ENCODE peak calls at places on chromosomes 5 and 9, in seven cellular contexts. One of them, this sample, is unnamed.

GRCh38 chr5:10689391-10690081 is 71.5 kb downstream of the DAP start:
- DNase-seq in HCT116: no peak
- DNase-seq in H1: no peak
- DNase-seq in SK-N-SH: peak; percentile 60
- DNase-seq in K562: peak; percentile 69
- DNase-seq in GM12878: no peak
- DNase-seq in HepG2: no peak
- DNase-seq in this sample: peak; percentile 62

GRCh38 chr5:81393783-81394718 is at the start of gene ACOT12:
- DNase-seq in GM12878: no peak
- DNase-seq in K562: no peak
- DNase-seq in SK-N-SH: peak; percentile 73
- DNase-seq in HCT116: no peak
- DNase-seq in HepG2: no peak
- DNase-seq in H1: no peak
- DNase-seq in this sample: no peak

GRCh38 chr5:17966636-17967402 is 332.6 kb downstream of the TAF11L14 start:
- DNase-seq in HCT116: no peak
- DNase-seq in HepG2: no peak
- DNase-seq in K562: no peak
- DNase-seq in SK-N-SH: no peak
- DNase-seq in H1: no peak
- DNase-seq in GM12878: no peak
- DNase-seq in this sample: no peak

GRCh38 chr5:88952996-88953643 is 70.1 kb upstream of the MEF2C start:
- DNase-seq in H1: no peak
- DNase-seq in K562: no peak
- DNase-seq in HepG2: no peak
- DNase-seq in SK-N-SH: no peak
- DNase-seq in GM12878: no peak
- DNase-seq in HCT116: no peak
- DNase-seq in this sample: no peak

GRCh38 chr9:105193560-105193959 is 50.9 kb upstream of the SLC44A1 start:
- DNase-seq in HCT116: no peak
- DNase-seq in K562: no peak
- DNase-seq in GM12878: no peak
- DNase-seq in SK-N-SH: no peak
- DNase-seq in HepG2: no peak
- DNase-seq in H1: no peak
- DNase-seq in this sample: no peak

GRCh38 chr5:158056426-158056825 is 197.5 kb upstream of the CLINT1 start:
- DNase-seq in HepG2: no peak
- DNase-seq in H1: no peak
- DNase-seq in SK-N-SH: no peak
- DNase-seq in GM12878: no peak
- DNase-seq in K562: no peak
- DNase-seq in HCT116: no peak
- DNase-seq in this sample: no peak

GRCh38 chr9:93305497-93306020 is 121.6 kb downstream of the WNK2 start:
- DNase-seq in SK-N-SH: peak; percentile 21
- DNase-seq in HepG2: no peak
- DNase-seq in K562: no peak
- DNase-seq in HCT116: no peak
- DNase-seq in GM12878: no peak
- DNase-seq in H1: no peak
- DNase-seq in this sample: no peak

GRCh38 chr5:107108111-107108510 is 562.6 kb downstream of the EFNA5 start:
- DNase-seq in GM12878: no peak
- DNase-seq in K562: no peak
- DNase-seq in HCT116: no peak
- DNase-seq in HepG2: no peak
- DNase-seq in SK-N-SH: no peak
- DNase-seq in H1: no peak
- DNase-seq in this sample: no peak

GRCh38 chr9:138046641-138047301 is 169.2 kb downstream of the CACNA1B start:
- DNase-seq in GM12878: no peak
- DNase-seq in H1: no peak
- DNase-seq in HCT116: no peak
- DNase-seq in K562: no peak
- DNase-seq in HepG2: no peak
- DNase-seq in SK-N-SH: peak; percentile 13
- DNase-seq in this sample: no peak

GRCh38 chr5:65790371-65791163 is 68.6 kb downstream of the NLN start:
- DNase-seq in HepG2: no peak
- DNase-seq in SK-N-SH: no peak
- DNase-seq in GM12878: no peak
- DNase-seq in HCT116: no peak
- DNase-seq in K562: no peak
- DNase-seq in H1: no peak
- DNase-seq in this sample: no peak

GRCh38 chr5:147892696-147893296 is 13.5 kb downstream of the C5orf46 start:
- DNase-seq in SK-N-SH: no peak
- DNase-seq in H1: no peak
- DNase-seq in GM12878: no peak
- DNase-seq in HCT116: peak; percentile 16
- DNase-seq in HepG2: no peak
- DNase-seq in K562: no peak
- DNase-seq in this sample: peak; percentile 30

GRCh38 chr5:150409638-150410523 is 2.8 kb downstream of the CD74 start:
- DNase-seq in GM12878: peak; percentile 84
- DNase-seq in H1: peak; percentile 44
- DNase-seq in HCT116: peak; percentile 81
- DNase-seq in HepG2: peak; percentile 77
- DNase-seq in K562: peak; percentile 81
- DNase-seq in SK-N-SH: peak; percentile 91
- DNase-seq in this sample: peak; percentile 94

GRCh38 chr9:111798786-111799185 is 4.0 kb upstream of the SHOC1 start:
- DNase-seq in K562: no peak
- DNase-seq in GM12878: no peak
- DNase-seq in SK-N-SH: no peak
- DNase-seq in HCT116: no peak
- DNase-seq in H1: no peak
- DNase-seq in HepG2: no peak
- DNase-seq in this sample: no peak

GRCh38 chr5:32249668-32250067 is 63.1 kb downstream of the MTMR12 start:
- DNase-seq in GM12878: no peak
- DNase-seq in HepG2: peak; percentile 36
- DNase-seq in H1: no peak
- DNase-seq in SK-N-SH: no peak
- DNase-seq in K562: no peak
- DNase-seq in HCT116: no peak
- DNase-seq in this sample: no peak

GRCh38 chr9:18474778-18475177 is 825 bp downstream of the ADAMTSL1 start:
- DNase-seq in HCT116: no peak
- DNase-seq in K562: no peak
- DNase-seq in H1: no peak
- DNase-seq in GM12878: no peak
- DNase-seq in SK-N-SH: no peak
- DNase-seq in HepG2: no peak
- DNase-seq in this sample: no peak

GRCh38 chr9:121280715-121281613 is 13.0 kb downstream of the GSN start:
- DNase-seq in GM12878: no peak
- DNase-seq in SK-N-SH: no peak
- DNase-seq in HepG2: peak; percentile 80
- DNase-seq in K562: no peak
- DNase-seq in HCT116: no peak
- DNase-seq in H1: no peak
- DNase-seq in this sample: no peak

GRCh38 chr5:131209506-131210191 is 38.9 kb downstream of the LYRM7 start:
- DNase-seq in H1: no peak
- DNase-seq in SK-N-SH: no peak
- DNase-seq in HepG2: no peak
- DNase-seq in HCT116: no peak
- DNase-seq in K562: no peak
- DNase-seq in GM12878: peak; percentile 94
- DNase-seq in this sample: no peak

GRCh38 chr9:124757589-124757988 is 13.5 kb downstream of the NR6A1 start:
- DNase-seq in HepG2: no peak
- DNase-seq in K562: no peak
- DNase-seq in SK-N-SH: no peak
- DNase-seq in H1: no peak
- DNase-seq in GM12878: no peak
- DNase-seq in HCT116: no peak
- DNase-seq in this sample: no peak

GRCh38 chr9:136881691-136882108 is 4.6 kb upstream of the TRAF2 start:
- DNase-seq in K562: no peak
- DNase-seq in GM12878: peak; percentile 40
- DNase-seq in H1: no peak
- DNase-seq in SK-N-SH: no peak
- DNase-seq in HepG2: peak; percentile 52
- DNase-seq in HCT116: no peak
- DNase-seq in this sample: no peak

DNA sequence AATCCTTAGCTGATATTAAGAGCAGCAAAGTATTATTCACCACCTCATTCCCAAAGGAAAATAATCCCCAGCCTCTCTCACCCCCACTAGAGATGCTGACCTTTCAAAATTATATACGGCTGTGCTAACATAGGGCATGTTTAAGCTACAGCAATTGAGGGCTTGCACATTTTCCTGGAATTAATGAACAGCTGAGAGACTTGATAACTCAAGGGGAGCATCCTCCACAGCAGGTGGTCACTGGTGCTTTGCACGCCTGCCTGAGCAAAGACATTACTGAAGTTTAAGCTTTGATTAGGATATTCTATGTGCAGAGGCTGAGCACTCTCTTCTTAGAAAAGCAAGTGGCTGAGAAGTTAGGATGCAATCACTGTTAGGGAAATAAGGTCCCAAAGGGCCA is 230.9 kb downstream of the FAM114A2 start:
- DNase-seq in SK-N-SH: no peak
- DNase-seq in GM12878: no peak
- DNase-seq in HCT116: no peak
- DNase-seq in H1: no peak
- DNase-seq in HepG2: no peak
- DNase-seq in K562: no peak
- DNase-seq in this sample: no peak
- TF ChIP-seq JUND in SK-N-SH: no peak
- TF ChIP-seq JUND in GM12878: no peak
- TF ChIP-seq JUND in HCT116: no peak
- TF ChIP-seq JUND in H1: no peak
- TF ChIP-seq JUND in HepG2: no peak
- TF ChIP-seq JUND in K562: no peak
- TF ChIP-seq JUND in this sample: no peak

GRCh38 chr9:134230092-134230941 is 66.0 kb upstream of the RNU6ATAC start:
- DNase-seq in HCT116: no peak
- DNase-seq in H1: no peak
- DNase-seq in GM12878: no peak
- DNase-seq in SK-N-SH: no peak
- DNase-seq in K562: no peak
- DNase-seq in HepG2: no peak
- DNase-seq in this sample: no peak
- TF ChIP-seq JUND in HCT116: no peak
- TF ChIP-seq JUND in H1: no peak
- TF ChIP-seq JUND in GM12878: no peak
- TF ChIP-seq JUND in SK-N-SH: no peak
- TF ChIP-seq JUND in K562: no peak
- TF ChIP-seq JUND in HepG2: no peak
- TF ChIP-seq JUND in this sample: no peak

DNA sequence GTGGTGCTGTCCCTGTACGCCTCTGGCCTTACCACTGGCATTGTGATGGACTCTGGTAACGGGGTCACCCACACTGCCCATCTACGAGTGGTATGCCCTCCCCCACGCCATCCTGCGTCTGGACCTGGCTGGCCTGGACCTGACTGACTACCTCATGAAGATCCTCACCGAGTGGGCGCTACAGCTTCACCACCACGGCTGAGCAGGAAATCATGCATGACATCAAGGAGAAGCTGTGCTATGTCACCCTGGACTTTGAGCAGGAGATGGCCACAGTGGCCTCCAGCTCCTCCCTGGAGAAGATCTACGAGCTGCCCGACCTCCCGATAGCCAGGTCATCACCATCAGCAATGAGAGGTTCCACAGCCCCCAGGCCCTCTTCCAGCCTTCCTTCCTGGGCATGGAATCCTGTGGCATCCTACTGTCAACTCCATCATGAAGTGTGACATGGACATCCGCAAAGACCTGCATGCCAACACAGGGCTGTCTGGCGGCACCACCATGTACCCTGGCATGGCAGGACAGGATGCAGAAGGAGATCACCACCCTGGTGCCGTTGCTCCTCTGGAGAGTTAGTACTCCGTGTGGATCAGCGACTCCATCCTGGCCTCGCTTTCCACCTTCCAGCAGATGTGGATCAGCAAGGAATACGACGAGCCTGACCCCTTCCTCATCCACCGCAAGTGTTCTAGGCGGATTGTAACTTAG is 434.2 kb upstream of the RGMB start:
- DNase-seq in SK-N-SH: no peak
- DNase-seq in HepG2: no peak
- DNase-seq in GM12878: no peak
- DNase-seq in H1: no peak
- DNase-seq in K562: no peak
- DNase-seq in HCT116: no peak
- DNase-seq in this sample: no peak
- TF ChIP-seq JUND in SK-N-SH: no peak
- TF ChIP-seq JUND in HepG2: no peak
- TF ChIP-seq JUND in GM12878: no peak
- TF ChIP-seq JUND in H1: no peak
- TF ChIP-seq JUND in K562: no peak
- TF ChIP-seq JUND in HCT116: no peak
- TF ChIP-seq JUND in this sample: no peak

DNA sequence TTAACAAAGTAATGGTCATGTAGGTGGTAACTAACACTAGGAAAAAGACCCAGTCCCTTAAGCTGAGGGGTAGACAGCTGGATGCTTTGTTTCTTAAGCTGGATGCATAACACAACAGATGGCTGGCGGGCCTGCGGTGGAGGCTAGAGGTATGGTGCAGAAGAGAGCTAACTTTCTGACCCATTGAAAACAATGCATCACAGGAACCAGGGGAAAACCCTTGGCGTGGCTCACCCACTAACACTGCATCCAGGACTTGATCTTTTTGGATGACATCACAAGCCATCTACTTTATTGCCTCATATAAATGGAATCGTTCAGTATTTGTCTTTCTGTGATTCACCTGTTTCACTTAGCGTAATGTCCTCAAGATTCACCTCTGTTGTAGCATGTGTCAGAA is 138.7 kb downstream of the AUH start:
- DNase-seq in HCT116: no peak
- DNase-seq in HepG2: no peak
- DNase-seq in H1: no peak
- DNase-seq in SK-N-SH: no peak
- DNase-seq in K562: no peak
- DNase-seq in GM12878: no peak
- DNase-seq in this sample: no peak
- TF ChIP-seq JUND in HCT116: no peak
- TF ChIP-seq JUND in HepG2: no peak
- TF ChIP-seq JUND in H1: no peak
- TF ChIP-seq JUND in SK-N-SH: no peak
- TF ChIP-seq JUND in K562: no peak
- TF ChIP-seq JUND in GM12878: no peak
- TF ChIP-seq JUND in this sample: no peak

This sample was measured in T47D.